ENCODE peak calls at places on chromosomes 1 and 21, in eight cellular contexts. K is brain microvascular endothelial cell; B is AG10803; R is choroid plexus epithelial cell; H is fibroblast of the conjunctiva; L is stimulated activated effector memory CD8-positive, alpha-beta T cell treated with anti-CD3 and anti-CD28 coated beads, Interleukin-12 subunit alpha, Interleukin-12 subunit beta, amount 100 ng/mL, for 72 hours; F is effector CD4-positive, alpha-beta T cell; A is neural crest cell. C is an unnamed sample.

GRCh38 chr1:232980336-232980978 is 30.0 kb downstream of the NTPCR start:
- DNase-seq in A (no peak), B (no peak), K (no peak), R (peak), F (no peak), H (no peak), L (no peak), C (peak)

GRCh38 chr1:156860639-156861423 is at the start of gene NTRK1:
- DNase-seq in F (peak), H (no peak), B (peak), A (no peak), K (no peak), L (peak), R (no peak), C (no peak)

GRCh38 chr1:154628122-154628405 is 20.1 kb upstream of the ADAR start:
- DNase-seq in A (no peak), B (no peak), F (no peak), K (no peak), L (no peak), R (no peak), H (no peak), C (no peak)

GRCh38 chr1:35287807-35288640 is 19.5 kb downstream of the ZMYM4 start:
- DNase-seq in B (peak), K (peak), L (no peak), A (no peak), H (peak), F (no peak), R (peak), C (peak)

GRCh38 chr1:181655756-181656155 is 172.4 kb downstream of the CACNA1E start:
- DNase-seq in L (no peak), A (no peak), B (no peak), H (no peak), F (no peak), R (no peak), K (no peak), C (no peak)

GRCh38 chr1:114735479-114735878 is 18.9 kb upstream of the NRAS start:
- DNase-seq in K (no peak), L (no peak), H (no peak), B (no peak), A (no peak), F (no peak), R (no peak), C (no peak)

GRCh38 chr1:239240736-239241135 is 145.6 kb upstream of the CHRM3 start:
- DNase-seq in A (no peak), H (no peak), R (no peak), K (no peak), B (no peak), L (no peak), F (no peak), C (no peak)

GRCh38 chr21:45590726-45591618 is 48.7 kb upstream of the SLC19A1 start:
- DNase-seq in L (peak), A (no peak), K (no peak), B (no peak), H (no peak), R (no peak), F (peak), C (no peak)

GRCh38 chr1:28296401-28297220 is 32.2 kb upstream of the MED18 start:
- DNase-seq in R (peak), F (no peak), K (no peak), A (peak), B (no peak), H (no peak), L (no peak), C (peak)

GRCh38 chr1:198935371-198935921 is 296.6 kb downstream of the PTPRC start:
- DNase-seq in F (peak), B (peak), L (peak), K (peak), R (peak), H (peak), A (peak), C (peak)

GRCh38 chr1:119737040-119737682 is 25.4 kb downstream of the PHGDH start:
- DNase-seq in F (no peak), K (no peak), B (no peak), H (no peak), R (no peak), L (no peak), A (no peak), C (peak)

GRCh38 chr1:234602334-234603220 is 7.4 kb downstream of the IRF2BP2 start:
- DNase-seq in F (no peak), B (peak), R (peak), K (peak), H (peak), L (no peak), A (no peak), C (peak)

GRCh38 chr1:199264283-199264682 is 625.4 kb downstream of the PTPRC start:
- DNase-seq in H (no peak), L (no peak), A (no peak), F (no peak), R (no peak), B (no peak), K (no peak), C (no peak)

GRCh38 chr1:5555853-5556252 is 436.4 kb downstream of the NPHP4 start:
- DNase-seq in H (no peak), R (no peak), B (no peak), A (no peak), K (no peak), L (no peak), F (no peak), C (no peak)

GRCh38 chr1:210438928-210439841 is 110.5 kb downstream of the HHAT start:
- DNase-seq in F (no peak), R (peak), L (no peak), K (peak), H (no peak), B (peak), A (no peak), C (peak)

GRCh38 chr1:51567653-51568052 is 48.6 kb upstream of the EPS15 start:
- DNase-seq in B (peak), A (no peak), K (peak), H (peak), L (no peak), F (no peak), R (peak), C (peak)

GRCh38 chr1:182279724-182280506 is 111.7 kb downstream of the GLUL start:
- DNase-seq in F (no peak), L (no peak), A (peak), K (no peak), H (no peak), R (no peak), B (peak), C (no peak)

GRCh38 chr1:25008192-25008485 is 78.1 kb upstream of the RUNX3 start:
- DNase-seq in B (no peak), H (no peak), R (no peak), A (no peak), L (no peak), F (no peak), K (no peak), C (no peak)

GRCh38 chr1:19461352-19461645 is 24.0 kb downstream of the CAPZB start:
- DNase-seq in L (no peak), R (no peak), F (no peak), A (no peak), H (no peak), B (no peak), K (no peak), C (no peak)

GRCh38 chr1:116817582-116818064 is 63.4 kb downstream of the CD2 start:
- DNase-seq in B (peak), F (peak), A (peak), L (peak), H (peak), R (peak), K (no peak), C (no peak)

GRCh38 chr21:37224861-37225260 is 42.3 kb downstream of the VPS26C start:
- DNase-seq in H (no peak), L (peak), F (no peak), B (no peak), R (no peak), A (no peak), K (no peak), C (no peak)

GRCh38 chr21:15343066-15343465 is 278.3 kb upstream of the NRIP1 start:
- DNase-seq in L (no peak), K (peak), R (peak), H (no peak), F (no peak), A (no peak), B (no peak), C (peak)

GRCh38 chr21:35963920-35964451 is 96.3 kb downstream of the SETD4 start:
- DNase-seq in F (no peak), B (peak), H (no peak), L (no peak), K (no peak), R (peak), A (no peak), C (no peak)

GRCh38 chr1:65177457-65177856 is 29.5 kb downstream of the AK4 start:
- DNase-seq in F (no peak), H (no peak), K (peak), A (no peak), B (peak), L (no peak), R (peak), C (peak)

GRCh38 chr1:18927654-18928272 is 25.4 kb upstream of the ALDH4A1 start:
- DNase-seq in R (peak), A (no peak), H (no peak), F (no peak), K (no peak), L (peak), B (no peak), C (peak)

GRCh38 chr1:164843743-164844500 is 284.9 kb downstream of the PBX1 start:
- DNase-seq in L (no peak), H (no peak), B (no peak), F (no peak), R (peak), A (no peak), K (no peak), C (peak)

GRCh38 chr1:54477153-54477561 is 70.9 kb upstream of the ACOT11 start:
- DNase-seq in K (no peak), R (no peak), L (no peak), B (no peak), A (no peak), H (no peak), F (no peak), C (no peak)